ENCODE peak calls at places on chromosomes 12 and 14, in four cellular contexts. C is HL-60, M is GM12878, Y is K562. U is an unnamed sample.
A peak's percentile ranks its signal among the peaks of the same experiment; 100 is the strongest.

GRCh38 chr12:73057428-73057827 is 785.3 kb downstream of the TRHDE start:
- DNase-seq in C (no peak), M (no peak), Y (no peak), U (no peak)

GRCh38 chr14:70333703-70334102 is 25.8 kb downstream of the COX16 start:
- DNase-seq in C (no peak), M (no peak), Y (no peak), U (no peak)

GRCh38 chr12:89939468-89940215 is 231.0 kb upstream of the ATP2B1 start:
- DNase-seq in C (no peak), M (no peak), Y (no peak), U (no peak)

GRCh38 chr12:108193922-108194321 is 64.8 kb downstream of the WSCD2 start:
- DNase-seq in C (peak; percentile 9), M (no peak), Y (peak; percentile 69), U (peak; percentile 43)

GRCh38 chr12:26648584-26648983 is 184.4 kb downstream of the ITPR2 start:
- DNase-seq in C (no peak), M (no peak), Y (no peak), U (no peak)

GRCh38 chr12:118102609-118103008 is 1.2 kb downstream of the VSIG10 start:
- DNase-seq in C (no peak), M (no peak), Y (no peak), U (no peak)

GRCh38 chr14:89866458-89866857 is 88.1 kb downstream of the EFCAB11 start:
- DNase-seq in C (no peak), M (no peak), Y (no peak), U (no peak)

GRCh38 chr12:31246470-31246850 is 79.5 kb downstream of the SINHCAF start:
- DNase-seq in C (no peak), M (no peak), Y (no peak), U (no peak)

GRCh38 chr12:121598672-121599287 is 18.0 kb upstream of the KDM2B start:
- DNase-seq in C (no peak), M (no peak), Y (peak; percentile 4), U (no peak)

GRCh38 chr12:116360579-116361403 is 83.3 kb upstream of the MED13L start:
- DNase-seq in C (peak; percentile 80), M (no peak), Y (peak; percentile 87), U (no peak)

GRCh38 chr12:99879439-99879838 is 105.3 kb downstream of the ANKS1B start:
- DNase-seq in C (no peak), M (no peak), Y (no peak), U (no peak)

GRCh38 chr12:94863286-94863685 is 140.2 kb downstream of the NDUFA12 start:
- DNase-seq in C (no peak), M (no peak), Y (no peak), U (no peak)

GRCh38 chr12:46699986-46700385 is 125.8 kb downstream of the SLC38A4 start:
- DNase-seq in C (no peak), M (no peak), Y (no peak), U (no peak)

GRCh38 chr12:53961025-53961761 is 6.5 kb downstream of the HOXC12 start:
- DNase-seq in C (no peak), M (no peak), Y (no peak), U (no peak)

GRCh38 chr14:81302613-81303012 is 81.9 kb upstream of the GTF2A1 start:
- DNase-seq in C (no peak), M (no peak), Y (no peak), U (no peak)

GRCh38 chr12:124573839-124574786 is 6.7 kb upstream of the NCOR2 start:
- DNase-seq in C (peak; percentile 24), M (no peak), Y (peak; percentile 80), U (no peak)

GRCh38 chr12:108457006-108457733 is 57.9 kb upstream of the FICD start:
- DNase-seq in C (peak; percentile 47), M (peak; percentile 34), Y (peak; percentile 70), U (peak; percentile 46)

GRCh38 chr12:129659927-129660326 is 243.9 kb downstream of the TMEM132D start:
- DNase-seq in C (no peak), M (no peak), Y (peak; percentile 49), U (no peak)

GRCh38 chr14:97331058-97331457 is 533.9 kb downstream of the VRK1 start:
- DNase-seq in C (no peak), M (no peak), Y (no peak), U (no peak)

GRCh38 chr14:99213101-99213500 is 58.9 kb downstream of the BCL11B start:
- DNase-seq in C (no peak), M (no peak), Y (no peak), U (no peak)

GRCh38 chr14:44959538-44959937 is 2.2 kb downstream of the KLHL28 start:
- DNase-seq in C (no peak), M (no peak), Y (no peak), U (no peak)

GRCh38 chr14:23285530-23286019 is 357 bp downstream of the HOMEZ start:
- DNase-seq in C (no peak), M (no peak), Y (no peak), U (no peak)
- TF ChIP-seq POLR2AphosphoS5 in C (no peak), M (peak; percentile 10), Y (no peak), U (peak; percentile 4)

GRCh38 chr14:96090441-96091148 is 51.4 kb downstream of the C14orf132 start:
- DNase-seq in C (no peak), M (no peak), Y (no peak), U (no peak)
- TF ChIP-seq SPI1 in C (no peak), M (no peak), Y (no peak), U (no peak)

DNA sequence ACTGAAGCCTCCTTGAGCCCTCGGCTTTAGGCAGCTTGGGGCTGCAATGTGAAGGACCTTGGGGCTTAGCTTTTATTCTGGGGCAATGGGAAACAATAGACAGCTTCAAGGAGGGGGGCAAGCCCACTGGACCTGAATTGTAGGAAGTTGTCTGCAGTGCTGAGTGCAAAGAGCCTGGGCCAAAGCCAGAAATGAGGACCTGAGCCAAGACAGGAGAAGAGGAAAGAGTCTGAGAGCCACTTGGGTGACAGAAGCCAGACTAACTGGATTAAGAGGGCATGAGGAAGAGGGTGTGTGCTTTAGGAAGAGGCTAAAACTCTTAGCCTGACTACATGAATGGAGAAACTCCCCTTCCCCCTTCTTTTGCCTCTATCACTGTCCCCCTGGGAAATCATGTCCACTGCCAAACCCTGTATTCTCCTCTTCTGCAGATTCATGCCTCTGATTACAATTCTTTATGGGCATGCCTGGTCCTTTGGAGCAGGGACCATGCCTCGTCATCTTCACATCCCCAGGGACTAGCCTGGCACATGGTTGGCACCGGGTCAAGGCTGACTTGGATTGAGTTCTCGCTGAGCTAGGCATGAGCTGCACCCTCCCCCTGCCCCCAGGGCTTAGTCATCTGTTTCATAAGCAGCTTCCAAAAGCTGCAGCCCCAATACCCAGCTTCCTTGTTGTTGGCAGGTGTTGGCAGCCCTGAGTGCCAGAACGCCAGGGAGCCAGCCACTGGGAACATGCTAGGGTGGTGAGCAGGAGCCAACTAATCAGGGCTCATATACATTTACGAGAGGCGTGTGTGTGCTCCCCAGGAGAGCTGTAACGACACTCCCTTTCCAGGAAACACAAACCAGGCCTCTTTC is 27.8 kb upstream of the JDP2 start:
- DNase-seq in C (peak; percentile 56), M (no peak), Y (no peak), U (no peak)
- TF ChIP-seq POLR2AphosphoS5 in C (no peak), M (no peak), Y (no peak), U (no peak)

GRCh38 chr12:101748907-101749306 is 9.6 kb upstream of the SYCP3 start:
- DNase-seq in C (no peak), M (no peak), Y (no peak), U (no peak)

GRCh38 chr12:101747695-101748094 is 8.4 kb upstream of the SYCP3 start:
- DNase-seq in C (peak; percentile 21), M (no peak), Y (no peak), U (no peak)

GRCh38 chr12:101743724-101744472 is 4.6 kb upstream of the SYCP3 start:
- DNase-seq in C (no peak), M (peak; percentile 67), Y (no peak), U (no peak)

GRCh38 chr12:101745481-101745880 is 6.2 kb upstream of the SYCP3 start:
- DNase-seq in C (no peak), M (no peak), Y (no peak), U (no peak)

DNA sequence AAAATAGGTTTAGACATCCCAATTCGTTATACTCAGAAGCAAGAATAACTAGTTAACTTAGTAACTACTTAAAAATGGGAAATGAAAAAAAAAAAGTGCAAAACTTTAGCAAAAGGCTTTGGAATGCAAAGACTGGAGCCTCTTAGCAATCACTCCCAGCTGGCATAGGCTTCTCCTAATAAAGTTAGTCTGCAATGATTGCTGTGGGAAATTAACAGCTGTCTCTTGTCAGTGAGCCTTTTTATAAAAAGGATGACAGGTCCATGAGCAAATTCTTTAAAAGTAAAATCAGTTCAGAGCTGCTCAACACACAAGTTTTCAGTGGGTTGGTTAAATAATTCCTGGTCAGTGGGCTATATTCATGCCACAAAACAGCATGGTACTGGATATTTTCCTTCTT is 7.4 kb upstream of the SYCP3 start:
- DNase-seq in C (no peak), M (no peak), Y (no peak), U (no peak)
- TF ChIP-seq SPI1 in C (no peak), M (no peak), Y (no peak), U (no peak)

GRCh38 chr12:70982991-70983390 is 62.5 kb upstream of the PTPRR start:
- DNase-seq in C (no peak), M (no peak), Y (no peak), U (no peak)
- TF ChIP-seq POLR2AphosphoS5 in C (no peak), M (no peak), Y (no peak), U (no peak)

GRCh38 chr12:80590085-80590484 is 117.3 kb upstream of the MYF6 start:
- DNase-seq in C (no peak), M (no peak), Y (no peak), U (no peak)
- TF ChIP-seq SPI1 in C (no peak), M (no peak), Y (no peak), U (no peak)

GRCh38 chr12:106907846-106908245 is 47.9 kb upstream of the TMEM263 start:
- DNase-seq in C (no peak), M (no peak), Y (no peak), U (no peak)
- TF ChIP-seq POLR2AphosphoS5 in C (no peak), M (no peak), Y (no peak), U (no peak)

DNA sequence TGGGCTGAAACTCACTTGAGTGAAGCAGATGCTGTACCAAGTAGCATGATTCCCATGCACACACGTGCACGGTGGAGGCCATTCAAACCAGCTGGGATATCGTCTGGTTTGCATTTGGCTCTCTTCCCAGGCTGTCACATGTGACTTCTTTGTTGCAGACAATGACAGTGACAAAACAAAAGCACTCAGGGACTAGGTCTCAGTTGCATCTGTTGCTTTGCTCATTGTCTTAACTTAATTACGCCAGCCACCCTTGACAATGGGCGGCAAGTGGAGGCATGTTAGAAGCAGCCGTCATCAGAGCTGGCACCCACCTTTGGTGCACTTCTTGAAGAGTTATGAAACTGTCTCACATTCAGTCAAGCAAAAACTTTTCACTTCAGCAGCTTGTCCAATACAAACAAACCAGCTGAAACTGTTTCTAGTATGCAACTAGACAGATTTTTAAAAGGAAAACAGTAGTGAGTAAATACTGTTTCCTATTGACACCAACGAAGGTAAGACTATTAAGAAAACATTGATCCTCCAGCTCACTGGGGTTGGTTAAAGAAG is 74.3 kb downstream of the IGF1 start:
- DNase-seq in C (no peak), M (peak; percentile 77), Y (peak; percentile 42), U (no peak)
- TF ChIP-seq SPI1 in C (no peak), M (no peak), Y (no peak), U (no peak)

U was measured in GM12891.